ENCODE peak calls at places on chromosomes 5 and 9, in seven cellular contexts. N is neural progenitor cell; L is mammary epithelial cell; Z is IMR-90; W is GF-D8; E is AG04450; X is activated naive CD4-positive, alpha-beta T cell treated with anti-CD3 and anti-CD28 coated beads, Interleukin-2, amount 50 U/mL, for 72 hours. Q is an unnamed sample.

GRCh38 chr9:98978231-98978681 is 34.5 kb downstream of the COL15A1 start:
- DNase-seq in L (no peak), Z (no peak), E (no peak), N (peak), X (no peak), W (no peak), Q (no peak)

GRCh38 chr5:181205735-181206401 is 872 bp upstream of the TRIM7 start:
- DNase-seq in E (no peak), X (no peak), N (peak), Z (peak), L (no peak), W (no peak), Q (no peak)

GRCh38 chr9:93650448-93650847 is 74.1 kb downstream of the PHF2 start:
- DNase-seq in E (no peak), X (peak), W (no peak), N (no peak), L (no peak), Z (no peak), Q (no peak)

GRCh38 chr5:141494761-141495455 is 6.0 kb downstream of the PCDHGC5 start:
- DNase-seq in X (no peak), L (no peak), Z (peak), E (no peak), W (no peak), N (peak), Q (no peak)

GRCh38 chr9:23117621-23118020 is 671.0 kb downstream of the DMRTA1 start:
- DNase-seq in N (no peak), L (peak), X (no peak), Z (peak), W (no peak), E (peak), Q (peak)

GRCh38 chr5:1564182-1564748 is 40.5 kb upstream of the LPCAT1 start:
- DNase-seq in Z (peak), N (no peak), L (peak), E (no peak), X (no peak), W (no peak), Q (peak)

GRCh38 chr5:109998208-109998607 is 308.5 kb downstream of the MAN2A1 start:
- DNase-seq in E (no peak), W (no peak), L (no peak), Z (no peak), X (no peak), N (no peak), Q (no peak)

GRCh38 chr5:81852277-81853004 is 101.5 kb upstream of the SSBP2 start:
- DNase-seq in E (peak), W (no peak), L (no peak), Z (peak), X (no peak), N (peak), Q (no peak)

GRCh38 chr5:143826909-143827514 is 15.1 kb downstream of the HMHB1 start:
- DNase-seq in W (no peak), X (no peak), Z (peak), E (no peak), L (peak), N (no peak), Q (no peak)

GRCh38 chr5:56076486-56076885 is 81.7 kb upstream of the IL6ST start:
- DNase-seq in X (no peak), Z (no peak), L (no peak), W (no peak), E (no peak), N (no peak), Q (no peak)

GRCh38 chr5:10172242-10172641 is 77.4 kb downstream of the ATPSCKMT start:
- DNase-seq in W (no peak), L (no peak), X (no peak), Z (no peak), E (no peak), N (no peak), Q (no peak)

GRCh38 chr9:87280421-87280820 is 217.2 kb upstream of the DAPK1 start:
- DNase-seq in Z (peak), X (no peak), W (no peak), L (peak), E (peak), N (no peak), Q (peak)

GRCh38 chr5:56692359-56693219 is 122.8 kb upstream of the MAP3K1 start:
- DNase-seq in L (no peak), X (no peak), E (no peak), W (no peak), N (no peak), Z (no peak), Q (no peak)

GRCh38 chr9:98707158-98708102 is 1.3 kb downstream of the GABBR2 start:
- DNase-seq in X (no peak), N (peak), L (peak), W (no peak), E (peak), Z (peak), Q (peak)

GRCh38 chr5:31898246-31898645 is 259.3 kb downstream of the PDZD2 start:
- DNase-seq in Z (no peak), X (no peak), N (peak), E (no peak), L (no peak), W (no peak), Q (no peak)

GRCh38 chr5:132667309-132667708 is 6.5 kb upstream of the IL4 start:
- DNase-seq in L (no peak), Z (no peak), N (no peak), E (no peak), X (peak), W (no peak), Q (no peak)

GRCh38 chr5:145189786-145190185 is 645.4 kb downstream of the PRELID2 start:
- DNase-seq in L (no peak), X (no peak), E (no peak), W (no peak), N (no peak), Z (peak), Q (no peak)

GRCh38 chr5:142571351-142571750 is 114.5 kb downstream of the FGF1 start:
- DNase-seq in L (no peak), W (no peak), N (no peak), E (no peak), Z (no peak), X (no peak), Q (no peak)

GRCh38 chr9:34869390-34869789 is 88.7 kb upstream of the PHF24 start:
- DNase-seq in Z (peak), W (peak), X (no peak), E (no peak), N (peak), L (peak), Q (no peak)

GRCh38 chr9:93216072-93216364 is 32.1 kb downstream of the WNK2 start:
- DNase-seq in E (no peak), W (no peak), L (no peak), Z (no peak), N (no peak), X (no peak), Q (no peak)

GRCh38 chr9:28365736-28366135 is 792.5 kb upstream of the C9orf72 start:
- DNase-seq in Z (no peak), L (peak), X (no peak), N (no peak), W (no peak), E (no peak), Q (no peak)

GRCh38 chr5:163915481-163915961 is 410.1 kb downstream of the MAT2B start:
- DNase-seq in X (no peak), N (peak), W (peak), Z (peak), E (peak), L (no peak), Q (no peak)

GRCh38 chr5:172733179-172733973 is 37.6 kb downstream of the DUSP1 start:
- DNase-seq in Z (peak), L (peak), X (no peak), N (peak), W (no peak), E (peak), Q (peak)

GRCh38 chr9:128642675-128643074 is 14.0 kb downstream of the DYNC2I2 start:
- DNase-seq in E (no peak), N (no peak), Z (no peak), L (no peak), X (no peak), W (no peak), Q (no peak)

GRCh38 chr5:151660616-151661015 is 26.1 kb downstream of the SPARC start:
- DNase-seq in L (peak), Z (peak), N (no peak), E (no peak), X (no peak), W (no peak), Q (peak)

GRCh38 chr5:80191991-80192398 is 63.9 kb downstream of the SERINC5 start:
- DNase-seq in E (no peak), W (no peak), X (no peak), L (no peak), N (peak), Z (no peak), Q (no peak)

Q was measured in T1000.